ENCODE peak calls at places on chromosomes 5 and 9, in ten cellular contexts. One of them, this sample, is unnamed.

GRCh38 chr5:168282120-168282519 is 9.3 kb upstream of the WWC1 start:
- DNase-seq in ureter: no peak
- DNase-seq in NB4: peak; percentile 69
- DNase-seq in RKO: no peak
- DNase-seq in cardiac fibroblast: peak; percentile 29
- DNase-seq in putamen: no peak
- DNase-seq in NCI-H1694 treated with DMSO at 0.1 percent for 48 hours: no peak
- DNase-seq in GM23338: no peak
- DNase-seq in AG08396: peak; percentile 56
- DNase-seq in brain microvascular endothelial cell: no peak
- DNase-seq in this sample: no peak

GRCh38 chr5:163696270-163696887 is 191.0 kb downstream of the MAT2B start:
- DNase-seq in ureter: peak; percentile 41
- DNase-seq in NB4: peak; percentile 74
- DNase-seq in RKO: peak; percentile 78
- DNase-seq in cardiac fibroblast: peak; percentile 90
- DNase-seq in putamen: peak; percentile 37
- DNase-seq in NCI-H1694 treated with DMSO at 0.1 percent for 48 hours: peak; percentile 58
- DNase-seq in GM23338: peak; percentile 88
- DNase-seq in AG08396: peak; percentile 72
- DNase-seq in brain microvascular endothelial cell: peak; percentile 25
- DNase-seq in this sample: peak; percentile 42

GRCh38 chr9:127170652-127171051 is 48.2 kb upstream of the ANGPTL2 start:
- DNase-seq in ureter: peak; percentile 35
- DNase-seq in NB4: peak; percentile 48
- DNase-seq in RKO: no peak
- DNase-seq in cardiac fibroblast: no peak
- DNase-seq in putamen: no peak
- DNase-seq in NCI-H1694 treated with DMSO at 0.1 percent for 48 hours: no peak
- DNase-seq in GM23338: no peak
- DNase-seq in AG08396: no peak
- DNase-seq in brain microvascular endothelial cell: no peak
- DNase-seq in this sample: no peak

GRCh38 chr9:89686134-89686533 is 81.3 kb downstream of the GADD45G start:
- DNase-seq in ureter: peak; percentile 77
- DNase-seq in NB4: no peak
- DNase-seq in RKO: no peak
- DNase-seq in cardiac fibroblast: no peak
- DNase-seq in putamen: no peak
- DNase-seq in NCI-H1694 treated with DMSO at 0.1 percent for 48 hours: peak; percentile 41
- DNase-seq in GM23338: no peak
- DNase-seq in AG08396: no peak
- DNase-seq in brain microvascular endothelial cell: no peak
- DNase-seq in this sample: no peak

GRCh38 chr5:10681605-10682428 is 79.2 kb downstream of the DAP start:
- DNase-seq in ureter: no peak
- DNase-seq in NB4: no peak
- DNase-seq in RKO: no peak
- DNase-seq in cardiac fibroblast: no peak
- DNase-seq in putamen: no peak
- DNase-seq in NCI-H1694 treated with DMSO at 0.1 percent for 48 hours: no peak
- DNase-seq in GM23338: no peak
- DNase-seq in AG08396: no peak
- DNase-seq in brain microvascular endothelial cell: no peak
- DNase-seq in this sample: no peak

GRCh38 chr5:140570058-140570457 is 5.4 kb downstream of the SLC35A4 start:
- DNase-seq in ureter: no peak
- DNase-seq in NB4: no peak
- DNase-seq in RKO: no peak
- DNase-seq in cardiac fibroblast: no peak
- DNase-seq in putamen: no peak
- DNase-seq in NCI-H1694 treated with DMSO at 0.1 percent for 48 hours: no peak
- DNase-seq in GM23338: no peak
- DNase-seq in AG08396: no peak
- DNase-seq in brain microvascular endothelial cell: no peak
- DNase-seq in this sample: no peak

GRCh38 chr5:89421035-89421434 is 538.1 kb upstream of the MEF2C start:
- DNase-seq in ureter: no peak
- DNase-seq in NB4: peak; percentile 4
- DNase-seq in RKO: no peak
- DNase-seq in cardiac fibroblast: peak; percentile 41
- DNase-seq in putamen: peak; percentile 15
- DNase-seq in NCI-H1694 treated with DMSO at 0.1 percent for 48 hours: no peak
- DNase-seq in GM23338: no peak
- DNase-seq in AG08396: no peak
- DNase-seq in brain microvascular endothelial cell: no peak
- DNase-seq in this sample: no peak

GRCh38 chr9:34079181-34079580 is 30.5 kb upstream of the UBAP2 start:
- DNase-seq in ureter: no peak
- DNase-seq in NB4: no peak
- DNase-seq in RKO: peak; percentile 60
- DNase-seq in cardiac fibroblast: peak; percentile 59
- DNase-seq in putamen: no peak
- DNase-seq in NCI-H1694 treated with DMSO at 0.1 percent for 48 hours: no peak
- DNase-seq in GM23338: no peak
- DNase-seq in AG08396: no peak
- DNase-seq in brain microvascular endothelial cell: peak; percentile 85
- DNase-seq in this sample: peak; percentile 42

GRCh38 chr9:35521708-35522107 is 31.8 kb downstream of the RUSC2 start:
- DNase-seq in ureter: no peak
- DNase-seq in NB4: no peak
- DNase-seq in RKO: no peak
- DNase-seq in cardiac fibroblast: peak; percentile 81
- DNase-seq in putamen: no peak
- DNase-seq in NCI-H1694 treated with DMSO at 0.1 percent for 48 hours: no peak
- DNase-seq in GM23338: no peak
- DNase-seq in AG08396: peak; percentile 39
- DNase-seq in brain microvascular endothelial cell: peak; percentile 54
- DNase-seq in this sample: no peak